ENCODE peak calls at places on chromosome 9, in five cellular contexts. F is fibroblast of lung; Z is hepatocyte; N is colonic mucosa; I is CD8-positive, alpha-beta T cell. B is an unnamed sample.

GRCh38 chr9:79736051-79736450 is 164.3 kb downstream of the TLE4 start:
- DNase-seq in Z (no peak), N (no peak), I (no peak), F (no peak), B (no peak)

GRCh38 chr9:65409471-65409980 is 124.5 kb upstream of the FOXD4L5 start:
- DNase-seq in F (no peak), N (no peak), I (no peak), Z (no peak), B (no peak)

GRCh38 chr9:91720313-91720712 is 229.7 kb downstream of the ROR2 start:
- DNase-seq in Z (no peak), I (no peak), F (peak; percentile 27), N (no peak), B (no peak)

GRCh38 chr9:129781991-129782390 is 21.0 kb upstream of the TOR1B start:
- DNase-seq in Z (no peak), I (no peak), F (no peak), N (no peak), B (no peak)

GRCh38 chr9:75108571-75108970 is 20.3 kb downstream of the OSTF1 start:
- DNase-seq in N (no peak), Z (no peak), F (peak; percentile 56), I (no peak), B (peak; percentile 21)

GRCh38 chr9:137352511-137353222 is 50.6 kb upstream of the NRARP start:
- DNase-seq in Z (no peak), I (no peak), F (no peak), N (no peak), B (no peak)

GRCh38 chr9:127418037-127418471 is 6.1 kb upstream of the ZNF79 start:
- DNase-seq in I (peak; percentile 19), F (no peak), N (no peak), Z (no peak), B (no peak)

GRCh38 chr9:114588150-114588663 is 638 bp downstream of the ATP6V1G1 start:
- DNase-seq in F (peak; percentile 41), N (peak; percentile 30), Z (peak; percentile 42), I (no peak), B (no peak)

GRCh38 chr9:24041294-24041693 is 215.3 kb upstream of the ELAVL2 start:
- DNase-seq in Z (no peak), I (no peak), N (no peak), F (no peak), B (no peak)
- H3K9me3 ChIP-seq in Z (no peaks in the 10 kb centered on the region), I (no peaks in the 10 kb centered on the region), N (no peaks in the 10 kb centered on the region), F (no peaks in the 10 kb centered on the region), B (no peaks in the 10 kb centered on the region)

GRCh38 chr9:134225816-134226215 is 61.5 kb upstream of the RNU6ATAC start:
- DNase-seq in N (no peak), Z (no peak), I (no peak), F (no peak), B (no peak)
- H3K9me3 ChIP-seq in N (no peaks in the 10 kb centered on the region), Z (no peaks in the 10 kb centered on the region), I (no peaks in the 10 kb centered on the region), F (no peaks in the 10 kb centered on the region), B (no peaks in the 10 kb centered on the region)

GRCh38 chr9:113005777-113006176 is 6.2 kb downstream of the ZNF883 start:
- DNase-seq in I (no peak), F (no peak), Z (no peak), N (no peak), B (no peak)
- H3K9me3 ChIP-seq in I (peaks cover 4% of the 10 kb centered on the region), F (no peaks in the 10 kb centered on the region), Z (peaks cover 9% of the 10 kb centered on the region), N (no peaks in the 10 kb centered on the region), B (peaks cover 7% of the 10 kb centered on the region)

DNA sequence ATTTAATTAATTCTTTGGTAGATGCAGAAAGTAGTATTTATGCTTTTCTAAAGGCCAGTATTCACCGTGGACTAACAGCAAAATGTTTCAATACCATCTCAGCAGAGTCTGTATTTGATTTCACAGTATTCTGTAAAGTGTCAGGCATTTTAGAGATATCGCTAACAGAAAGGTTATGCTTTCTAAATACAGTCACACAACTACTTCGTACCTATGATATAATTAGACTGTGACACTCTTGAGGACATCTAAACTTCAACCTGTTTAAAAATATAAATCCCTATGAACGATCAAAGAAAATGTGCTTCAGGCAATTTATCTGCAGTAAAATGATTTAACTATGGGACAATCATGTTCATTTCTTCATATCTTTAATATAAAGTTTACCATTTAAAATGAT is 41.7 kb upstream of the JAK2 start:
- DNase-seq in Z (no peak), I (no peak), N (no peak), F (no peak), B (no peak)
- H3K9me3 ChIP-seq in Z (no peaks in the 10 kb centered on the region), I (no peaks in the 10 kb centered on the region), N (no peaks in the 10 kb centered on the region), F (no peaks in the 10 kb centered on the region), B (no peaks in the 10 kb centered on the region)

GRCh38 chr9:113056191-113057106 is at the start of gene ZFP37:
- DNase-seq in N (peak; percentile 89), Z (peak; percentile 95), I (peak; percentile 69), F (peak; percentile 97), B (peak; percentile 59)
- H3K9me3 ChIP-seq in N (no peaks in the 10 kb centered on the region), Z (peaks cover 18% of the 10 kb centered on the region), I (peaks cover 32% of the 10 kb centered on the region), F (no peaks in the 10 kb centered on the region), B (peaks cover 16% of the 10 kb centered on the region)

GRCh38 chr9:96766199-96766598 is 11.7 kb downstream of the ZNF510 start:
- DNase-seq in N (no peak), I (no peak), Z (no peak), F (no peak), B (no peak)
- H3K9me3 ChIP-seq in N (no peaks in the 10 kb centered on the region), I (peaks cover 42% of the 10 kb centered on the region), Z (peaks cover 96% of the 10 kb centered on the region), F (no peaks in the 10 kb centered on the region), B (peaks cover 62% of the 10 kb centered on the region)